ENCODE peak calls at places on chromosomes 13 and 19, in nine cellular contexts. V, Q, I, D, H, M, R, F and Z are unnamed samples. For H3K4me1, the result is how much of the 10 kb centered on the place peaks cover.

GRCh38 chr13:109751477-109751876 is 34.9 kb downstream of the IRS2 start:
- DNase-seq in V (no peak), Q (peak), I (no peak), D (no peak), H (no peak), M (no peak), R (no peak), F (no peak), Z (no peak)

GRCh38 chr19:8392017-8392591 is 1.9 kb downstream of the RAB11B start:
- DNase-seq in V (peak), Q (no peak), I (no peak), D (no peak), H (peak), M (peak), R (no peak), F (no peak), Z (no peak)

GRCh38 chr19:2266183-2266993 is 10.2 kb upstream of the JSRP1 start:
- DNase-seq in V (peak), Q (no peak), I (peak), D (no peak), H (peak), M (peak), R (peak), F (peak), Z (peak)

GRCh38 chr13:49980266-49980665 is 16.6 kb upstream of the TRIM13 start:
- DNase-seq in V (no peak), Q (no peak), I (no peak), D (no peak), H (no peak), M (no peak), R (no peak), F (no peak), Z (no peak)

GRCh38 chr13:49649244-49649962 is 21.1 kb downstream of the ARL11 start:
- DNase-seq in V (peak), Q (no peak), I (no peak), D (no peak), H (no peak), M (no peak), R (no peak), F (no peak), Z (no peak)

GRCh38 chr13:113105032-113105993 is at the start of gene F7:
- DNase-seq in V (no peak), Q (no peak), I (peak), D (no peak), H (no peak), M (no peak), R (no peak), F (no peak), Z (no peak)

GRCh38 chr13:85497652-85498051 is 301.6 kb downstream of the SLITRK6 start:
- DNase-seq in V (no peak), Q (no peak), I (no peak), D (no peak), H (no peak), M (no peak), R (no peak), F (no peak), Z (no peak)

GRCh38 chr13:23558675-23559536 is 11.3 kb upstream of the TNFRSF19 start:
- DNase-seq in V (peak), Q (no peak), I (no peak), D (no peak), H (peak), M (peak), R (peak), F (no peak), Z (peak)

GRCh38 chr19:49515767-49516166 is 3.3 kb downstream of the FCGRT start:
- DNase-seq in V (peak), Q (no peak), I (peak), D (no peak), H (no peak), M (peak), R (no peak), F (no peak), Z (no peak)

GRCh38 chr13:93554514-93554913 is 327.9 kb downstream of the GPC6 start:
- DNase-seq in V (no peak), Q (no peak), I (no peak), D (no peak), H (no peak), M (no peak), R (no peak), F (no peak), Z (no peak)

GRCh38 chr19:991174-991931 is 7.2 kb downstream of the WDR18 start:
- DNase-seq in V (no peak), Q (no peak), I (peak), D (no peak), H (peak), M (peak), R (peak), F (no peak), Z (no peak)

GRCh38 chr13:31174018-31174417 is 12.3 kb upstream of the HSPH1 start:
- DNase-seq in V (no peak), Q (no peak), I (no peak), D (no peak), H (no peak), M (no peak), R (no peak), F (no peak), Z (no peak)

GRCh38 chr13:100361504-100361903 is 227.1 kb downstream of the GGACT start:
- DNase-seq in V (peak), Q (no peak), I (no peak), D (no peak), H (no peak), M (no peak), R (no peak), F (no peak), Z (no peak)

GRCh38 chr19:58229255-58229639 is 533 bp downstream of the ZNF544 start:
- DNase-seq in V (peak), Q (no peak), I (no peak), D (no peak), H (peak), M (no peak), R (no peak), F (no peak), Z (no peak)

GRCh38 chr19:29308977-29309520 is 96.1 kb upstream of the UQCRFS1 start:
- DNase-seq in V (no peak), Q (no peak), I (no peak), D (no peak), H (no peak), M (no peak), R (no peak), F (no peak), Z (no peak)

GRCh38 chr13:67230774-67231480 is 791 bp upstream of the PCDH9 start:
- DNase-seq in V (peak), Q (no peak), I (peak), D (peak), H (peak), M (peak), R (peak), F (no peak), Z (peak)

GRCh38 chr13:21365574-21365973 is 93.5 kb downstream of the ZDHHC20 start:
- DNase-seq in V (no peak), Q (no peak), I (no peak), D (no peak), H (no peak), M (no peak), R (no peak), F (no peak), Z (no peak)

GRCh38 chr13:41956272-41956671 is 4.6 kb downstream of the VWA8 start:
- DNase-seq in V (no peak), Q (no peak), I (no peak), D (no peak), H (no peak), M (no peak), R (no peak), F (no peak), Z (no peak)
- H3K4me1 ChIP-seq in V (under half), Q (under half), I (under half), D (under half), H (under half), M (under half), R (under half), F (under half), Z (under half)

DNA sequence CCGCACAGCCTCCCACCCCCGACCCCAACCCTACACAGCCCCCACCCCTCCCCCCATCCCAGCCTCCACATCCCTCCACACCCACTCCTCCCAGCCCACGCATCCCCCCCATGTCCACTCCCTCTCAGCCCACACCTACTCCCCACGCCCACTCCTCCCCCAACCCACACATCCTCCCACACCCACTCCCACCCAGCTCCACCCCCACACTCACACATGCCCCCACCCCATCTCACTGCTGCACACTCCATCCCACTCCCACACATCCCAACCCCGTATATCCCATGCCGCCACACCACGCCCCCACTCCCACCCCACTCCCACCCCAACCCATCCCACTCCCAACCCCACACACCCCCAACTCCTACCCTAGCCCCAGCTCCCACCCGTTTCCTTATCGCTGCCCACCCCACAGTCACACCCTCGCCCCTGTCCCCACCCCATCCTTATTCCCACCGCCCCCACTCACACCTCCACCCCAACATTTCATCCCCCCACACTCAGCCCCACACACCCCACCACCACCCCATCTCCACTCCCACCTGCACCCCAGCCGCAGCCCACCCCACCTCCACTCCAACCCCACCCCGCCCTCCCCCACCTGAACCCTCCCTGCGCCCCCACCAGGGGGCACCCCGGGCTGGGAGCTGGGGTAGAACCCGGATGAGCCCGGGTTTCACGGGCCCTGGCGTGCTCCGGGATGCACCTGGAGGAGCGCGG is 809 bp downstream of the TDRD12 start:
- DNase-seq in V (no peak), Q (no peak), I (no peak), D (no peak), H (peak), M (no peak), R (no peak), F (no peak), Z (no peak)
- TF ChIP-seq CTCF in V (no peak), Q (no peak), I (no peak), D (no peak), H (no peak), M (no peak), R (no peak), F (no peak), Z (no peak)

GRCh38 chr19:41510484-41510883 is 65.5 kb upstream of the CEACAM21 start:
- DNase-seq in V (no peak), Q (no peak), I (no peak), D (no peak), H (no peak), M (no peak), R (no peak), F (no peak), Z (no peak)
- TF ChIP-seq POLR2A in V (no peak), Q (no peak), I (no peak), D (no peak), H (no peak), M (no peak), R (no peak), F (no peak), Z (no peak)

DNA sequence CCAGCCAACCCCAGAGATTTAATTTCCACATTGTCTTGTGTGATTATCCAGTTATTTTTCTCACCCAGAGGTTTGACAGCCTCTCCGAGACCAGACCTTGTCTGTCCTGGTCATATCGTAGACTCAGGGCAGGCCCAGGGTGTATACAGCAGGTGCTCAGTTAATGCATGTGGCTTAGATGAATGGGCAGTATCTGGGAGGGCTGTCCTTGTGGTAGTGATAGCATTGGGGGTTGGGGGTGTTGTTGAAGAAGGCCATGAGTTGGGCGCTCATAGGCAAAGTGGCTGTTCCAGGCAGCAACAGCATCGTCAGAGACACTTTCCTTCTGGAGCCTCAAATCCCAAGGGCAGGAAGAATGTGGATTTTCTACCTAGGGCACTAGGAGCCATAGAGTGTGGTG is 16.9 kb downstream of the MAST3 start:
- DNase-seq in V (no peak), Q (no peak), I (no peak), D (no peak), H (no peak), M (no peak), R (no peak), F (no peak), Z (no peak)
- H3K4me1 ChIP-seq in V (under half), Q (under half), I (under half), D (under half), H (under half), M (under half), R (under half), F (under half), Z (under half)

GRCh38 chr19:38362076-38362945 is 12.1 kb upstream of the PSMD8 start:
- DNase-seq in V (peak), Q (no peak), I (peak), D (peak), H (peak), M (peak), R (peak), F (no peak), Z (peak)

GRCh38 chr19:38360351-38360750 is 14.0 kb upstream of the PSMD8 start:
- DNase-seq in V (no peak), Q (no peak), I (no peak), D (no peak), H (no peak), M (no peak), R (no peak), F (no peak), Z (no peak)

GRCh38 chr19:38360839-38361631 is 13.3 kb upstream of the PSMD8 start:
- DNase-seq in V (no peak), Q (no peak), I (no peak), D (no peak), H (no peak), M (no peak), R (no peak), F (no peak), Z (no peak)

GRCh38 chr19:38359242-38360021 is 14.9 kb upstream of the PSMD8 start:
- DNase-seq in V (no peak), Q (no peak), I (no peak), D (no peak), H (no peak), M (no peak), R (no peak), F (no peak), Z (no peak)

GRCh38 chr19:38361633-38362075 is 12.7 kb upstream of the PSMD8 start:
- DNase-seq in V (peak), Q (no peak), I (peak), D (peak), H (peak), M (peak), R (peak), F (no peak), Z (peak)
- TF ChIP-seq CTCF in V (peak), Q (no peak), I (peak), D (peak), H (no peak), M (peak), R (no peak), F (peak), Z (peak)

GRCh38 chr19:33358408-33358807 is 15.1 kb upstream of the CEBPG start:
- DNase-seq in V (no peak), Q (no peak), I (no peak), D (no peak), H (no peak), M (no peak), R (no peak), F (no peak), Z (no peak)

GRCh38 chr19:33362508-33363228 is 10.8 kb upstream of the CEBPG start:
- DNase-seq in V (no peak), Q (no peak), I (no peak), D (no peak), H (no peak), M (no peak), R (no peak), F (no peak), Z (no peak)

GRCh38 chr19:33355535-33355934 is 18.0 kb upstream of the CEBPG start:
- DNase-seq in V (no peak), Q (no peak), I (no peak), D (no peak), H (no peak), M (no peak), R (no peak), F (no peak), Z (no peak)

DNA sequence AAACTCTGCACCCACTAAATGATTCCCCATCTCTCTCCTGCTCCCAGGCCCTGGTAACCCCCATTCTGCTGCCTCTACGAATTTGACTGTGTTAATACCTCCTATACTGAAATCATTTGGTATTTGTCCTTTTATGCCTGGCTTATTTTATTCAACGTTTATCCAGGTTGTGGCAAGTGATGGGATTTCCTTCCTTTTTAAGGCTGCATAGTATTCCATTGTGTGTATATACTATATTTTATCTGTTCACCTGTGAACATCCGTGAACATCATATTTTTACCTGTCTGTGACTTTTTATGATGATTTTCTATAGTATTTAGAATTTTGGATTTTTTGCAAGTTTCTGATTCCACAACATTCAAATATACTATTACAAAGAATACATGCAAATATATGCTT is 13.9 kb upstream of the CEBPG start:
- DNase-seq in V (no peak), Q (no peak), I (no peak), D (no peak), H (no peak), M (no peak), R (no peak), F (no peak), Z (no peak)
- TF ChIP-seq POLR2A in V (no peak), Q (no peak), I (no peak), D (no peak), H (no peak), M (no peak), R (no peak), F (no peak), Z (no peak)

DNA sequence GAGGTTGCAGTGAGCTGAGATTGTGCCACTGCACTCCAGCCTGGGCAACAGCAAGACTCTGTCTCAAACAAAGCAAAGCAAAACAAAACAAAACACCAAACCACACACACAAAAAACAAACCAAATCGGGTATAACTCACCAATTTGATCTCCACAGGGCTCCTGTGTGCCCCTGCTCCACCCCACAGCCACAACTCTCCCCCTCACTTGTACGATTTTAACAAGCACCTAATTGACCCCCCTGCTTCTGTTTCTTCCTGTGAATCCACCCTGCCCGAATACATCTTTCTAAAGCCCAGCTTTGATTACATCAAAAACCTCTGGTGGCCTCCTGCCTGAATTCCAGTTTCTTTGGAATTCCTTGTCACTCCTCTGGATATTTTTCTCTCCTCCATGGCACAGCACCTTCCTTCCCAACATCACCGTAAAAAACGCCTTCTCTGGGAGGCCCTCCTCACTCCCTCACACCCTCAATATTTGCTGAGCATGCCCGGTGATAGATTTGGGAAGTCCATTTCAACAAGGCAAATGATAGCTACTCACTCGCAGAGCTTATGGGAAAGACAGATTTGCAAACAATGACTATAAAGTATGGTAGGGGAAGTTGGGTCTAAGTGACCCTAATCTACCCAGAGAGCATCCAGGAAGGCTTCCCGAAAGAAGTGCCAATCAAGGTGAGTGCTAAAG is 11.6 kb upstream of the RANBP3 start:
- DNase-seq in V (no peak), Q (no peak), I (no peak), D (no peak), H (no peak), M (no peak), R (no peak), F (no peak), Z (no peak)
- H3K4me1 ChIP-seq in V (under half), Q (under half), I (under half), D (under half), H (under half), M (under half), R (under half), F (under half), Z (under half)